ENCODE peak calls at places on chromosome 20, in nine cellular contexts. One of them, this sample, is unnamed.
A peak's percentile ranks its signal among the peaks of the same experiment; 100 is the strongest.

GRCh38 chr20:19943021-19943659 is 74.0 kb upstream of the NAA20 start:
- DNase-seq in tibial nerve: no peak
- DNase-seq in psoas muscle: no peak
- DNase-seq in testis: peak; percentile 82
- DNase-seq in SK-N-SH: no peak
- DNase-seq in spleen: no peak
- DNase-seq in right cardiac atrium: no peak
- DNase-seq in cardiac muscle cell: no peak
- DNase-seq in heart right ventricle: no peak
- DNase-seq in this sample: no peak

GRCh38 chr20:53513489-53514298 is 79.9 kb downstream of the ZNF217 start:
- DNase-seq in testis: no peak
- DNase-seq in spleen: no peak
- DNase-seq in SK-N-SH: no peak
- DNase-seq in cardiac muscle cell: no peak
- DNase-seq in heart right ventricle: no peak
- DNase-seq in right cardiac atrium: no peak
- DNase-seq in psoas muscle: no peak
- DNase-seq in tibial nerve: no peak
- DNase-seq in this sample: no peak

GRCh38 chr20:1809121-1809520 is 86.1 kb upstream of the SIRPA start:
- DNase-seq in heart right ventricle: no peak
- DNase-seq in cardiac muscle cell: peak; percentile 44
- DNase-seq in right cardiac atrium: no peak
- DNase-seq in psoas muscle: no peak
- DNase-seq in tibial nerve: no peak
- DNase-seq in testis: no peak
- DNase-seq in SK-N-SH: no peak
- DNase-seq in spleen: no peak
- DNase-seq in this sample: no peak

GRCh38 chr20:39258253-39258652 is 296.1 kb downstream of the DHX35 start:
- DNase-seq in psoas muscle: no peak
- DNase-seq in SK-N-SH: no peak
- DNase-seq in cardiac muscle cell: no peak
- DNase-seq in heart right ventricle: no peak
- DNase-seq in testis: no peak
- DNase-seq in spleen: no peak
- DNase-seq in right cardiac atrium: no peak
- DNase-seq in tibial nerve: no peak
- DNase-seq in this sample: no peak

GRCh38 chr20:48767269-48767960 is 60.4 kb downstream of the PREX1 start:
- DNase-seq in heart right ventricle: no peak
- DNase-seq in tibial nerve: no peak
- DNase-seq in spleen: no peak
- DNase-seq in cardiac muscle cell: no peak
- DNase-seq in testis: no peak
- DNase-seq in SK-N-SH: no peak
- DNase-seq in right cardiac atrium: no peak
- DNase-seq in psoas muscle: no peak
- DNase-seq in this sample: no peak

GRCh38 chr20:22520381-22520780 is 64.0 kb downstream of the FOXA2 start:
- DNase-seq in spleen: no peak
- DNase-seq in SK-N-SH: no peak
- DNase-seq in testis: no peak
- DNase-seq in right cardiac atrium: no peak
- DNase-seq in psoas muscle: no peak
- DNase-seq in tibial nerve: no peak
- DNase-seq in heart right ventricle: no peak
- DNase-seq in cardiac muscle cell: no peak
- DNase-seq in this sample: no peak

GRCh38 chr20:51800769-51801219 is 1.5 kb downstream of the SALL4 start:
- DNase-seq in right cardiac atrium: no peak
- DNase-seq in psoas muscle: no peak
- DNase-seq in tibial nerve: no peak
- DNase-seq in cardiac muscle cell: peak; percentile 28
- DNase-seq in spleen: no peak
- DNase-seq in SK-N-SH: peak; percentile 69
- DNase-seq in heart right ventricle: peak; percentile 10
- DNase-seq in testis: peak; percentile 51
- DNase-seq in this sample: no peak

GRCh38 chr20:49595811-49596545 is 28.0 kb upstream of the PTGIS start:
- DNase-seq in tibial nerve: no peak
- DNase-seq in testis: no peak
- DNase-seq in spleen: no peak
- DNase-seq in SK-N-SH: no peak
- DNase-seq in right cardiac atrium: no peak
- DNase-seq in heart right ventricle: no peak
- DNase-seq in psoas muscle: peak; percentile 64
- DNase-seq in cardiac muscle cell: peak; percentile 57
- DNase-seq in this sample: peak; percentile 68

GRCh38 chr20:38747495-38748096 is 664 bp upstream of the ACTR5 start:
- DNase-seq in psoas muscle: no peak
- DNase-seq in spleen: no peak
- DNase-seq in right cardiac atrium: no peak
- DNase-seq in testis: no peak
- DNase-seq in tibial nerve: no peak
- DNase-seq in SK-N-SH: peak; percentile 47
- DNase-seq in cardiac muscle cell: no peak
- DNase-seq in heart right ventricle: no peak
- DNase-seq in this sample: no peak

GRCh38 chr20:13034115-13034514 is 25.3 kb downstream of the SPTLC3 start:
- DNase-seq in heart right ventricle: no peak
- DNase-seq in psoas muscle: no peak
- DNase-seq in testis: no peak
- DNase-seq in cardiac muscle cell: no peak
- DNase-seq in SK-N-SH: no peak
- DNase-seq in spleen: no peak
- DNase-seq in tibial nerve: no peak
- DNase-seq in right cardiac atrium: no peak
- DNase-seq in this sample: no peak

GRCh38 chr20:23248524-23248923 is 102.1 kb upstream of the NXT1 start:
- DNase-seq in right cardiac atrium: no peak
- DNase-seq in SK-N-SH: no peak
- DNase-seq in testis: no peak
- DNase-seq in psoas muscle: no peak
- DNase-seq in cardiac muscle cell: no peak
- DNase-seq in heart right ventricle: no peak
- DNase-seq in spleen: no peak
- DNase-seq in tibial nerve: no peak
- DNase-seq in this sample: no peak

GRCh38 chr20:43456809-43457639 is 672 bp upstream of the SRSF6 start:
- DNase-seq in spleen: peak; percentile 95
- DNase-seq in tibial nerve: peak; percentile 84
- DNase-seq in right cardiac atrium: peak; percentile 92
- DNase-seq in testis: peak; percentile 98
- DNase-seq in heart right ventricle: peak; percentile 93
- DNase-seq in SK-N-SH: peak; percentile 92
- DNase-seq in psoas muscle: peak; percentile 91
- DNase-seq in cardiac muscle cell: peak; percentile 94
- DNase-seq in this sample: peak; percentile 97

GRCh38 chr20:1883986-1884385 is 11.2 kb upstream of the SIRPA start:
- DNase-seq in spleen: peak; percentile 59
- DNase-seq in cardiac muscle cell: no peak
- DNase-seq in SK-N-SH: no peak
- DNase-seq in right cardiac atrium: no peak
- DNase-seq in psoas muscle: peak; percentile 19
- DNase-seq in tibial nerve: no peak
- DNase-seq in heart right ventricle: no peak
- DNase-seq in testis: no peak
- DNase-seq in this sample: no peak

GRCh38 chr20:3894796-3895195 is 5.6 kb downstream of the PANK2 start:
- DNase-seq in testis: no peak
- DNase-seq in right cardiac atrium: no peak
- DNase-seq in cardiac muscle cell: no peak
- DNase-seq in SK-N-SH: no peak
- DNase-seq in tibial nerve: no peak
- DNase-seq in heart right ventricle: no peak
- DNase-seq in spleen: no peak
- DNase-seq in psoas muscle: no peak
- DNase-seq in this sample: no peak
- H3K4me1 ChIP-seq in testis: peaks cover 39% of the 10 kb centered on the region
- H3K4me1 ChIP-seq in right cardiac atrium: peaks cover 15% of the 10 kb centered on the region
- H3K4me1 ChIP-seq in cardiac muscle cell: peaks cover 17% of the 10 kb centered on the region
- H3K4me1 ChIP-seq in SK-N-SH: peaks cover 24% of the 10 kb centered on the region
- H3K4me1 ChIP-seq in tibial nerve: peaks cover 94% of the 10 kb centered on the region
- H3K4me1 ChIP-seq in heart right ventricle: peaks cover 97% of the 10 kb centered on the region
- H3K4me1 ChIP-seq in spleen: peaks cover 97% of the 10 kb centered on the region
- H3K4me1 ChIP-seq in psoas muscle: peaks cover 40% of the 10 kb centered on the region
- H3K4me1 ChIP-seq in this sample: no peaks in the 10 kb centered on the region

DNA sequence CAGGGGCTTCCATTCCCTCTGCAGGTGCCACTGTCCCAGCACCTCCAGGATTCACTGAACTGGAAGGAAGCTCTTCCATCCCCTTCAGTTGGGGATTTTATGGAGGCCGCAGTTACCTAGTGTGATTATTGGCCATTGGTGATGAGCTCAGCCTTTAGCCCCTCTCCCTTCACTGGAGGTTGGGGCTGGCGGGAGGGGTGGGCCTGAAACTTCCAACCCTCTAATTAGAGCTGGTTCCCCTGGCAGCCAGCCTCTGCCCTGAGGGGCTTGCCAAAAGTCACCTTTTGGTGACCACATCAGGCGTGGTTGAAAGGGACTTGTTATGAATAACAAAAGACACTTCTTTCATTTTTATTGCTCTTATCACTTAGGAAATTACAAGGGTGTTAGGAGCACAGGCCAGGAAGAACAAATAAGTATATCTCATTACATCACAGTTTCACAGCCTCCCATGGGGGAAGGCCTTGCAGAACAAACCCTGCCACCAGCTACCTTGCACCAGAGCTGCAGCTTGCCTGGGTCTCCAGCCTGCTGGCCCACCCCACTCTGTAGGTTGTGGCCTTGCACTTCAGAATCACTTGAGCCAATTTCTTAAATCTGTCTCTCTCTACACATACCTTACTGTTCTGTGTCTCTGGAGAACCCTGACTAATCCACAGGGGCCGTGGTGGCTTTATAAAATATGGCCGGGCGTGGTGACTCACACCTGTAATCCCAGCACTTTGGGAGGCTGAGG is 5.0 kb downstream of the PYGB start:
- DNase-seq in tibial nerve: no peak
- DNase-seq in heart right ventricle: no peak
- DNase-seq in testis: no peak
- DNase-seq in cardiac muscle cell: no peak
- DNase-seq in SK-N-SH: peak; percentile 3
- DNase-seq in spleen: no peak
- DNase-seq in right cardiac atrium: no peak
- DNase-seq in psoas muscle: no peak
- DNase-seq in this sample: peak; percentile 54
- H3K4me1 ChIP-seq in tibial nerve: peaks cover 74% of the 10 kb centered on the region
- H3K4me1 ChIP-seq in heart right ventricle: peaks cover 61% of the 10 kb centered on the region
- H3K4me1 ChIP-seq in testis: peaks cover 57% of the 10 kb centered on the region
- H3K4me1 ChIP-seq in cardiac muscle cell: peaks cover 84% of the 10 kb centered on the region
- H3K4me1 ChIP-seq in SK-N-SH: peaks cover 11% of the 10 kb centered on the region
- H3K4me1 ChIP-seq in spleen: peaks cover 33% of the 10 kb centered on the region
- H3K4me1 ChIP-seq in right cardiac atrium: peaks cover 16% of the 10 kb centered on the region
- H3K4me1 ChIP-seq in psoas muscle: peaks cover 37% of the 10 kb centered on the region
- H3K4me1 ChIP-seq in this sample: no peaks in the 10 kb centered on the region

GRCh38 chr20:37473249-37474000 is 47.6 kb upstream of the NNAT start:
- DNase-seq in tibial nerve: no peak
- DNase-seq in spleen: no peak
- DNase-seq in testis: no peak
- DNase-seq in SK-N-SH: no peak
- DNase-seq in heart right ventricle: no peak
- DNase-seq in right cardiac atrium: no peak
- DNase-seq in cardiac muscle cell: no peak
- DNase-seq in psoas muscle: no peak
- DNase-seq in this sample: no peak

GRCh38 chr20:37469531-37469930 is 51.5 kb upstream of the NNAT start:
- DNase-seq in right cardiac atrium: no peak
- DNase-seq in spleen: no peak
- DNase-seq in SK-N-SH: no peak
- DNase-seq in testis: no peak
- DNase-seq in psoas muscle: no peak
- DNase-seq in heart right ventricle: no peak
- DNase-seq in tibial nerve: no peak
- DNase-seq in cardiac muscle cell: no peak
- DNase-seq in this sample: no peak

GRCh38 chr20:37471741-37472235 is 49.3 kb upstream of the NNAT start:
- DNase-seq in heart right ventricle: no peak
- DNase-seq in psoas muscle: no peak
- DNase-seq in SK-N-SH: no peak
- DNase-seq in tibial nerve: no peak
- DNase-seq in spleen: no peak
- DNase-seq in cardiac muscle cell: no peak
- DNase-seq in right cardiac atrium: no peak
- DNase-seq in testis: no peak
- DNase-seq in this sample: no peak

GRCh38 chr20:37464611-37465010 is 56.4 kb upstream of the NNAT start:
- DNase-seq in tibial nerve: no peak
- DNase-seq in psoas muscle: no peak
- DNase-seq in spleen: no peak
- DNase-seq in heart right ventricle: no peak
- DNase-seq in cardiac muscle cell: no peak
- DNase-seq in right cardiac atrium: no peak
- DNase-seq in testis: no peak
- DNase-seq in SK-N-SH: no peak
- DNase-seq in this sample: no peak

DNA sequence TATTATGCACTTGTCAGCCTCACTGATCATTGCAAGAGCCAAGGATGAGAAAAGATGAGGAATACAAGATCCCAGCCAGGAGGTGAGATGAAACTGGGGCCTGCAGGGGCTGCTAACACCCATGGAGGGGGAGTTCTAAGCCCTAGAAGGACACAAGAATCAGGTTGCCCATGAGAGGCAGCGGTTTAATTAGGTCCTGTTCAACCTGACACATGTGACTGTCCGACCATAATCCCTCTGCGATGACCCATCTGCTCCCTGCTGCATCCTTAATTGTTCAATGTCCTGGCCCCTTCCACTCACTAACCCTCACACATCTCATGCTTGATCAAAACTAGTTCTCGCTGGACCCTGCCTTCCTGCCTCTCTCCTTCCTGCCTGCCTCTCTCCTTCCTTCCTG is 52.2 kb upstream of the NNAT start:
- DNase-seq in tibial nerve: no peak
- DNase-seq in heart right ventricle: no peak
- DNase-seq in testis: no peak
- DNase-seq in spleen: no peak
- DNase-seq in right cardiac atrium: no peak
- DNase-seq in cardiac muscle cell: no peak
- DNase-seq in SK-N-SH: no peak
- DNase-seq in psoas muscle: no peak
- DNase-seq in this sample: no peak
- H3K4me1 ChIP-seq in tibial nerve: no peaks in the 10 kb centered on the region
- H3K4me1 ChIP-seq in heart right ventricle: no peaks in the 10 kb centered on the region
- H3K4me1 ChIP-seq in testis: no peaks in the 10 kb centered on the region
- H3K4me1 ChIP-seq in spleen: no peaks in the 10 kb centered on the region
- H3K4me1 ChIP-seq in right cardiac atrium: no peaks in the 10 kb centered on the region
- H3K4me1 ChIP-seq in cardiac muscle cell: peaks cover 4% of the 10 kb centered on the region
- H3K4me1 ChIP-seq in SK-N-SH: no peaks in the 10 kb centered on the region
- H3K4me1 ChIP-seq in psoas muscle: peaks cover 5% of the 10 kb centered on the region
- H3K4me1 ChIP-seq in this sample: no peaks in the 10 kb centered on the region

DNA sequence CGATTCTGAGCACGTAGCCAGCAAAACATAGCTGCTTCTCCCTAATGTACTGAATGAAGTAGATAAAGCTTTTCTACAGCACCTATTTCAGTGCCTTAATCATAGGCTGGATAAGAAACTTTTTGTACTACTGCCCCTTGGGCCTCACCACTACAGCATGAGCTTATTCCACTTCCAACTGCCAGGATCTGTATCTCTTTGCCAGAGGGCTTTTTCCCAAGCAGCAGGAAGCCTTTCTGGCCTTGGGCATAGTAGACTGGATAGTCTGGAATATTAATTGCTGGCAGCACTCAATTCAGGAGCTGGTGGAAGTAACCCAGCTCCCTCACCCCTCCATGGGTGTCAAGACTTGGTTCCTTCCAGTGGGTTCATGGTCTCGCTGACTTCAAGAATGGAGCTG is 43.6 kb downstream of the ANKEF1 start:
- DNase-seq in psoas muscle: no peak
- DNase-seq in spleen: no peak
- DNase-seq in testis: no peak
- DNase-seq in tibial nerve: no peak
- DNase-seq in heart right ventricle: no peak
- DNase-seq in right cardiac atrium: no peak
- DNase-seq in cardiac muscle cell: no peak
- DNase-seq in SK-N-SH: no peak
- DNase-seq in this sample: no peak
- H3K4me1 ChIP-seq in psoas muscle: no peaks in the 10 kb centered on the region
- H3K4me1 ChIP-seq in spleen: no peaks in the 10 kb centered on the region
- H3K4me1 ChIP-seq in testis: peaks cover 6% of the 10 kb centered on the region
- H3K4me1 ChIP-seq in tibial nerve: peaks cover 7% of the 10 kb centered on the region
- H3K4me1 ChIP-seq in heart right ventricle: peaks cover 33% of the 10 kb centered on the region
- H3K4me1 ChIP-seq in right cardiac atrium: no peaks in the 10 kb centered on the region
- H3K4me1 ChIP-seq in cardiac muscle cell: no peaks in the 10 kb centered on the region
- H3K4me1 ChIP-seq in SK-N-SH: peaks cover 21% of the 10 kb centered on the region
- H3K4me1 ChIP-seq in this sample: no peaks in the 10 kb centered on the region